ENCODE peak calls at places on chromosomes 12 and 14, in six cellular contexts. E is HepG2, O is GM12878, R is K562, Z is GM12892, V is H1. F is an unnamed sample.

GRCh38 chr14:101471723-101472517 is 89.4 kb upstream of the DIO3 start:
- DNase-seq in E (no peak), O (no peak), R (no peak), Z (no peak), V (peak), F (no peak)

GRCh38 chr14:99338313-99338712 is 66.3 kb upstream of the BCL11B start:
- DNase-seq in E (no peak), O (no peak), R (no peak), Z (no peak), V (no peak), F (no peak)

GRCh38 chr12:91687052-91688017 is 458.3 kb downstream of the BTG1 start:
- DNase-seq in E (no peak), O (peak), R (no peak), Z (no peak), V (no peak), F (no peak)

GRCh38 chr12:2624543-2625266 is 170.1 kb upstream of the FKBP4 start:
- DNase-seq in E (no peak), O (no peak), R (peak), Z (no peak), V (peak), F (no peak)

GRCh38 chr12:71592841-71593240 is 70.8 kb downstream of the ZFC3H1 start:
- DNase-seq in E (no peak), O (no peak), R (no peak), Z (no peak), V (no peak), F (no peak)

GRCh38 chr12:109092484-109093021 is 719 bp downstream of the ALKBH2 start:
- DNase-seq in E (no peak), O (no peak), R (no peak), Z (no peak), V (no peak), F (no peak)

GRCh38 chr12:92470608-92471021 is 232.2 kb upstream of the PLEKHG7 start:
- DNase-seq in E (no peak), O (peak), R (no peak), Z (no peak), V (no peak), F (no peak)

GRCh38 chr12:31859232-31859977 is 99.8 kb upstream of the RESF1 start:
- DNase-seq in E (no peak), O (peak), R (no peak), Z (no peak), V (no peak), F (no peak)

DNA sequence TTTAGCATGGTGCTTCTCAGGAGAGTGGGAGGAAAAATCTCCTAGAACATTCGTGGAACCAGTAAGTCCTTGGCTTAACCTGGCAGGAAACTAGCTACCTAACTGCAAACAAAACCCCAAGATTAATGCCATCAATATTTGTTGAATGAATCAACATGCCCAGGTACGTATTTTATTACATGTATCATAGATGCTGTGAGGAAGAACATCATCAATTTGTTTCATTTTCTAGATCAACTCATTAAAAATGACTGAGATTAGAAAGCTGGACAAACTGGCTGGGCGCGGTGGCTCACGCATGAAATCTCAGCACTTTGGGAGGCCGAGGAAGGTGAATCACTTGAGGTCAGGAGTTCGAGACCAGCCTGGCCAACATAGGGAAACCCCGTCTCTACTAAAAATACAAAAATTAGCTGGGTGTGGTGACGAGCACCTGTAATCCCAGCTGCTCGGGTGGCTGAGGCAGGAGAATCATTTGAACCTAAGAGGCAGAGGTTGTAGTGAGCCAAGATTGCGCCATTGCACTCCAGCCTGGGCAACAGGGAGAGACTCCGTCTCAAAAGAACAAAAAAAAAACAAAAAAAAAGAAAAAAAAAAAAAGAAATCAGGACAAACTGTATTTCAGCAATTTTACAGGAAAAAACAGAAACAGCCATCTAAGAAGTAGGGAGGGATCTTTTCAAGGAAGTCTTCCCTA is 88.7 kb downstream of the NTN4 start:
- DNase-seq in E (no peak), O (no peak), R (no peak), Z (no peak), V (no peak), F (no peak)
- TF ChIP-seq TAF1 in E (no peak), O (no peak), R (no peak), Z (no peak), V (no peak), F (no peak)

GRCh38 chr12:112012775-112013600 is at the start of the genes ERP29 and TMEM116:
- DNase-seq in E (peak), O (peak), R (peak), Z (peak), V (peak), F (peak)
- TF ChIP-seq POLR2A in E (peak), O (peak), R (peak), Z (peak), V (peak), F (peak)

GRCh38 chr14:52182853-52183252 is 84.6 kb upstream of the PTGDR start:
- DNase-seq in E (no peak), O (no peak), R (no peak), Z (no peak), V (no peak), F (no peak)

GRCh38 chr14:52189330-52189729 is 78.2 kb upstream of the PTGDR start:
- DNase-seq in E (no peak), O (no peak), R (no peak), Z (no peak), V (no peak), F (no peak)

GRCh38 chr14:52185178-52185577 is 82.3 kb upstream of the PTGDR start:
- DNase-seq in E (no peak), O (no peak), R (no peak), Z (no peak), V (no peak), F (no peak)

GRCh38 chr14:52190532-52190931 is 77.0 kb upstream of the PTGDR start:
- DNase-seq in E (no peak), O (no peak), R (no peak), Z (no peak), V (no peak), F (no peak)

DNA sequence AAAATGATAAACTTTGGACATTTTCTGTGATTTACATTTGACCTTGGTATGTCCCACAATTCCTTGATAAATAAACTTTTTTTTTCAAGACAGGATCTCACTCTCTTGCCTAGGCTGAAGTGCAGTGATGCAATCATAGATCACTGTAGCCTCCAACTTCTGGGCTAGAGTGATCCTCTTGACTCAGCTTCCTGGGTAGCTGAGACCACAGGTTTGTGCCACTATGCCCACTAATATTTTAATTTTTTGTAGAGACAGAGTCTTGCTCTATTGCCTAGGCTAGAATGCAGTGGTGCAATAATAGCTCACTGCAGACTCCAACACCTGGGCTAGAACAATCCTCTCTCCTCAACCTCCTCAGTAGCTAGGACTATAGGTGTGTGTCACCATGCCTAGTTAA is 79.1 kb upstream of the PTGDR start:
- DNase-seq in E (no peak), O (no peak), R (no peak), Z (no peak), V (no peak), F (no peak)
- TF ChIP-seq TAF1 in E (no peak), O (no peak), R (no peak), Z (no peak), V (no peak), F (no peak)

GRCh38 chr12:53604581-53604980 is 21.6 kb downstream of the ATF7 start:
- DNase-seq in E (no peak), O (no peak), R (no peak), Z (no peak), V (no peak), F (no peak)
- TF ChIP-seq POLR2A in E (no peak), O (no peak), R (no peak), Z (no peak), V (no peak), F (no peak)

DNA sequence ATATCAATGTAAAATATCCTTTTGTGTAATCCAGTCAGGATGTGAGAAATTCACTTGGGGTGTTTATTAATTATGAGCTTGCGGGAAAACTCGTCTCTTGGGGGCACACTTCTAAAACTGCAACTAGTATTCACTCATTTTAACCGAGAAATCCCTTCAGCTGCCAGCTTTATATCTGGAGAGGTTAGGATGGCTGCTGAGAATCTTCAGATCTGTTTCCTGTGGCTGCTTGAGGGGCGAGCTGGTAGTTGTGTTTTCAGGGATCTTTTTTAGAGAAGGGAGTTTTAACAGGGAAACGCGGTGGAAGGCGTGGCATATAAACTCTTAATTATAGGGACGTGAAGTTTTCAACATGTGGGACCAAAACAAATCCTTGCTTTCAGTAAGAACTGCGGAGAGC is 833 bp downstream of the PPFIBP1 start:
- DNase-seq in E (no peak), O (no peak), R (no peak), Z (no peak), V (no peak), F (no peak)
- TF ChIP-seq TAF1 in E (no peak), O (no peak), R (no peak), Z (no peak), V (no peak), F (no peak)

DNA sequence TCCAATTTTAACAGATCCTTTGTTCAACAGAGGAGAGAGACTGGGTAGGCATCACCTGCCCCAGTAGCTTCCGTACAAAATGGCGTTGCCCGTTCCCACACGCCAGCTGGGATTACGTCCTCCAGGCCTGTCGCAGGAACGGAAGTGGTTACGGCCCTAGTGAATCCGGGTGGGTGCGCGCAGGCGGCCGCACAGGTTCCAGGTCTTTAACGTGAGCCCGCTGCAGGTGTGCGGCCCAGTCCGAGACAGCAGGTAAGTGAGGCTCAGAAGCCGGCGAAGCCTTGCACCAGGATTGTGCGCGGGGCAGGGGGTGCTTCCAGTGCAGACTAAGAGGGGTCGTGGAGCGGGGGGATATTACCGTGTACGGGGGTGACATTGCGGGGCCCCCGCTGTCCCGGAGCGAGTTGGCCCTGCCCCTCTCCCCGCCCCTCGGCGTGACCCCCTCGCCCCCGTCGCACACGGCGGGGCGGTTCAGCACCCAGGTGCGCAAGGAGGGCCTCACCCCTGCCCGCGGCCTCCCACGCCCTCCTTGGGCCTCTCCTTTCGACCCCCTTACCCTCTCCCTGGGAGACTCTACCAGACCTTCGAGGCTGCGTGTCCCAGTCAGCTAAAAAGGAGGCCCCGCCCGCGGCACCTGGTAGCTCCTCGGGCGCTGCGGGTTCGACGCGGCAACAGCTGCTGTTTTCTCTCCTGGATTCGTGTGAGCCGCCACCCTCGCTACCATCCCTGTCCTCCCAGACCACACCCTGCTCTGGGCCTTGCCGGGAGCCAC is at the start of gene EXD2:
- DNase-seq in E (peak), O (peak), R (peak), Z (peak), V (peak), F (peak)
- TF ChIP-seq POLR2A in E (peak), O (peak), R (peak), Z (peak), V (peak), F (peak)

GRCh38 chr14:59296508-59296907 is 108.0 kb downstream of the DAAM1 start:
- DNase-seq in E (peak), O (no peak), R (no peak), Z (no peak), V (no peak), F (no peak)

GRCh38 chr14:59293934-59294661 is 105.6 kb downstream of the DAAM1 start:
- DNase-seq in E (no peak), O (no peak), R (no peak), Z (no peak), V (no peak), F (no peak)

GRCh38 chr14:59294662-59294992 is 106.2 kb downstream of the DAAM1 start:
- DNase-seq in E (no peak), O (no peak), R (no peak), Z (no peak), V (no peak), F (no peak)

GRCh38 chr14:59299731-59300130 is 111.3 kb downstream of the DAAM1 start:
- DNase-seq in E (no peak), O (no peak), R (no peak), Z (no peak), V (no peak), F (no peak)

GRCh38 chr14:59297070-59297766 is 108.8 kb downstream of the DAAM1 start:
- DNase-seq in E (peak), O (no peak), R (no peak), Z (no peak), V (no peak), F (no peak)
- TF ChIP-seq TAF1 in E (no peak), O (no peak), R (no peak), Z (no peak), V (no peak), F (no peak)

GRCh38 chr12:110279976-110280783 is 867 bp upstream of the ATP2A2 start:
- DNase-seq in E (no peak), O (no peak), R (peak), Z (peak), V (peak), F (peak)

GRCh38 chr12:110280784-110281548 is at the start of gene ATP2A2:
- DNase-seq in E (peak), O (peak), R (peak), Z (peak), V (peak), F (peak)

GRCh38 chr12:110282956-110283817 is 2.1 kb downstream of the ATP2A2 start:
- DNase-seq in E (no peak), O (no peak), R (no peak), Z (no peak), V (no peak), F (no peak)

GRCh38 chr12:110282343-110282860 is 1.4 kb downstream of the ATP2A2 start:
- DNase-seq in E (no peak), O (no peak), R (no peak), Z (no peak), V (no peak), F (no peak)

GRCh38 chr12:110281549-110282342 is 699 bp downstream of the ATP2A2 start:
- DNase-seq in E (no peak), O (no peak), R (no peak), Z (peak), V (peak), F (peak)
- TF ChIP-seq POLR2A in E (no peak), O (peak), R (peak), Z (peak), V (peak), F (peak)